ENCODE peak calls at places on chromosomes 5 and 9, in eight cellular contexts. One of them, this sample, is unnamed.

GRCh38 chr9:75238311-75238976 is 150.1 kb downstream of the OSTF1 start:
- DNase-seq in testis: peak; percentile 47
- DNase-seq in kidney epithelial cell: no peak
- DNase-seq in uterus: no peak
- DNase-seq in naive thymus-derived CD4-positive, alpha-beta T cell: peak; percentile 51
- DNase-seq in psoas muscle: no peak
- DNase-seq in stomach: peak; percentile 60
- DNase-seq in heart right ventricle: no peak
- DNase-seq in this sample: peak; percentile 28

GRCh38 chr5:76582252-76583162 is 40.7 kb downstream of the F2RL2 start:
- DNase-seq in testis: no peak
- DNase-seq in kidney epithelial cell: no peak
- DNase-seq in uterus: no peak
- DNase-seq in naive thymus-derived CD4-positive, alpha-beta T cell: no peak
- DNase-seq in psoas muscle: no peak
- DNase-seq in stomach: no peak
- DNase-seq in heart right ventricle: no peak
- DNase-seq in this sample: no peak

GRCh38 chr9:125784286-125785049 is 37.3 kb downstream of the PBX3 start:
- DNase-seq in testis: no peak
- DNase-seq in kidney epithelial cell: no peak
- DNase-seq in uterus: no peak
- DNase-seq in naive thymus-derived CD4-positive, alpha-beta T cell: no peak
- DNase-seq in psoas muscle: no peak
- DNase-seq in stomach: no peak
- DNase-seq in heart right ventricle: no peak
- DNase-seq in this sample: no peak

GRCh38 chr5:88675758-88676636 is 207.0 kb downstream of the MEF2C start:
- DNase-seq in testis: no peak
- DNase-seq in kidney epithelial cell: no peak
- DNase-seq in uterus: no peak
- DNase-seq in naive thymus-derived CD4-positive, alpha-beta T cell: no peak
- DNase-seq in psoas muscle: no peak
- DNase-seq in stomach: no peak
- DNase-seq in heart right ventricle: no peak
- DNase-seq in this sample: peak; percentile 88

GRCh38 chr5:150064681-150065220 is 21.6 kb downstream of the CSF1R start:
- DNase-seq in testis: no peak
- DNase-seq in kidney epithelial cell: no peak
- DNase-seq in uterus: no peak
- DNase-seq in naive thymus-derived CD4-positive, alpha-beta T cell: no peak
- DNase-seq in psoas muscle: no peak
- DNase-seq in stomach: no peak
- DNase-seq in heart right ventricle: no peak
- DNase-seq in this sample: no peak

GRCh38 chr5:61969347-61969746 is 336.7 kb upstream of the KIF2A start:
- DNase-seq in testis: no peak
- DNase-seq in kidney epithelial cell: peak; percentile 5
- DNase-seq in uterus: no peak
- DNase-seq in naive thymus-derived CD4-positive, alpha-beta T cell: no peak
- DNase-seq in psoas muscle: no peak
- DNase-seq in stomach: no peak
- DNase-seq in heart right ventricle: no peak
- DNase-seq in this sample: no peak

GRCh38 chr5:158271155-158271554 is 412.2 kb upstream of the CLINT1 start:
- DNase-seq in testis: no peak
- DNase-seq in kidney epithelial cell: no peak
- DNase-seq in uterus: no peak
- DNase-seq in naive thymus-derived CD4-positive, alpha-beta T cell: no peak
- DNase-seq in psoas muscle: no peak
- DNase-seq in stomach: no peak
- DNase-seq in heart right ventricle: no peak
- DNase-seq in this sample: no peak

GRCh38 chr5:99617335-99617734 is 688.5 kb upstream of the CHD1 start:
- DNase-seq in testis: no peak
- DNase-seq in kidney epithelial cell: no peak
- DNase-seq in uterus: no peak
- DNase-seq in naive thymus-derived CD4-positive, alpha-beta T cell: no peak
- DNase-seq in psoas muscle: no peak
- DNase-seq in stomach: no peak
- DNase-seq in heart right ventricle: no peak
- DNase-seq in this sample: no peak

GRCh38 chr5:175709276-175709781 is 51.5 kb downstream of the HRH2 start:
- DNase-seq in testis: no peak
- DNase-seq in kidney epithelial cell: no peak
- DNase-seq in uterus: no peak
- DNase-seq in naive thymus-derived CD4-positive, alpha-beta T cell: no peak
- DNase-seq in psoas muscle: no peak
- DNase-seq in stomach: peak; percentile 24
- DNase-seq in heart right ventricle: no peak
- DNase-seq in this sample: no peak

GRCh38 chr5:150080696-150081435 is 5.5 kb downstream of the CSF1R start:
- DNase-seq in testis: peak; percentile 3
- DNase-seq in kidney epithelial cell: no peak
- DNase-seq in uterus: no peak
- DNase-seq in naive thymus-derived CD4-positive, alpha-beta T cell: no peak
- DNase-seq in psoas muscle: no peak
- DNase-seq in stomach: peak; percentile 16
- DNase-seq in heart right ventricle: no peak
- DNase-seq in this sample: peak; percentile 17

GRCh38 chr9:35114113-35114847 is 1.4 kb downstream of the ATOSB start:
- DNase-seq in testis: peak; percentile 89
- DNase-seq in kidney epithelial cell: peak; percentile 91
- DNase-seq in uterus: peak; percentile 80
- DNase-seq in naive thymus-derived CD4-positive, alpha-beta T cell: peak; percentile 54
- DNase-seq in psoas muscle: peak; percentile 79
- DNase-seq in stomach: peak; percentile 64
- DNase-seq in heart right ventricle: peak; percentile 75
- DNase-seq in this sample: peak; percentile 86

GRCh38 chr5:124410539-124410938 is 335.9 kb downstream of the ZNF608 start:
- DNase-seq in testis: no peak
- DNase-seq in kidney epithelial cell: no peak
- DNase-seq in uterus: no peak
- DNase-seq in naive thymus-derived CD4-positive, alpha-beta T cell: no peak
- DNase-seq in psoas muscle: no peak
- DNase-seq in stomach: no peak
- DNase-seq in heart right ventricle: no peak
- DNase-seq in this sample: no peak

GRCh38 chr5:123537845-123538244 is 25.9 kb downstream of the CSNK1G3 start:
- DNase-seq in testis: no peak
- DNase-seq in kidney epithelial cell: no peak
- DNase-seq in uterus: no peak
- DNase-seq in naive thymus-derived CD4-positive, alpha-beta T cell: no peak
- DNase-seq in psoas muscle: no peak
- DNase-seq in stomach: no peak
- DNase-seq in heart right ventricle: no peak
- DNase-seq in this sample: no peak

GRCh38 chr9:116099821-116100220 is 53.8 kb upstream of the PAPPA start:
- DNase-seq in testis: no peak
- DNase-seq in kidney epithelial cell: no peak
- DNase-seq in uterus: no peak
- DNase-seq in naive thymus-derived CD4-positive, alpha-beta T cell: no peak
- DNase-seq in psoas muscle: no peak
- DNase-seq in stomach: no peak
- DNase-seq in heart right ventricle: no peak
- DNase-seq in this sample: no peak

GRCh38 chr5:148937239-148937638 is 110.8 kb downstream of the ADRB2 start:
- DNase-seq in testis: no peak
- DNase-seq in kidney epithelial cell: no peak
- DNase-seq in uterus: no peak
- DNase-seq in naive thymus-derived CD4-positive, alpha-beta T cell: no peak
- DNase-seq in psoas muscle: no peak
- DNase-seq in stomach: no peak
- DNase-seq in heart right ventricle: no peak
- DNase-seq in this sample: no peak

GRCh38 chr9:117521293-117521692 is 106.4 kb upstream of the ASTN2 start:
- DNase-seq in testis: no peak
- DNase-seq in kidney epithelial cell: no peak
- DNase-seq in uterus: no peak
- DNase-seq in naive thymus-derived CD4-positive, alpha-beta T cell: no peak
- DNase-seq in psoas muscle: no peak
- DNase-seq in stomach: no peak
- DNase-seq in heart right ventricle: no peak
- DNase-seq in this sample: no peak

DNA sequence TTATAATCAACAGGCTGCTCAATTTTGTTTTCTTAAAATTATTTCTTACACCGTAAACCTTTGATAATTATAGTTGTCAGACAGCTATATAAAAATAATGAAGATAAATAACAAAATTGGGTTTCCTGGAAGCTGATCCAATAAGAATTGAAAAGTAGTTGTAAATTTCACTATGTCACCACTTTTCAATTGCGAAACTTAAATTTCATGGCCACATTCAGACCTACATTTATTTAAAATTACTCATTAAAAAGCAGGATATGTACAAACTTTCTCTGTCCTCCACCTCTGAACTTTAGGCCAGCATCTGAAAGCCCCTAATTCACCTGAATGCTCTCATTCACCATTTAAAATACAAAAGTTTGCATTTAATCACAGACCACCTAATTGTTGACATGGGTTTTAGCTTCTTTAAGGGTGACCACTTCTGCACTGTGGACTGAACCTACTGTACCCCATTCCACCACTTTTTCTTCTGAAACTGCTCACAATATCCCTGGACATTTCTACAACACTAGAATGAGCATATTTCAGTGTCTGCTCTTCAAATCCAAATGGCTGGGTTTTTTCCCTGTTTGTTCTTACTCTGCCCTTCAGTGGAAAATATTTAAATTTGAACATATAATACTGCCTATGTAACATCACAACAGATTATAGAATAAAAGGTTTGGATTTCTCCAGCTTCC is 644 bp downstream of the SELENOP start:
- DNase-seq in testis: no peak
- DNase-seq in kidney epithelial cell: no peak
- DNase-seq in uterus: no peak
- DNase-seq in naive thymus-derived CD4-positive, alpha-beta T cell: no peak
- DNase-seq in psoas muscle: no peak
- DNase-seq in stomach: no peak
- DNase-seq in heart right ventricle: no peak
- DNase-seq in this sample: no peak
- H3K4me3 ChIP-seq in testis: peak overlapping the region; percentile 62
- H3K4me3 ChIP-seq in kidney epithelial cell: no peak overlapping the region
- H3K4me3 ChIP-seq in uterus: peak overlapping the region; percentile 62
- H3K4me3 ChIP-seq in naive thymus-derived CD4-positive, alpha-beta T cell: no peak overlapping the region
- H3K4me3 ChIP-seq in psoas muscle: peak overlapping the region; percentile 82
- H3K4me3 ChIP-seq in stomach: peak overlapping the region; percentile 55
- H3K4me3 ChIP-seq in heart right ventricle: peak overlapping the region; percentile 63
- H3K4me3 ChIP-seq in this sample: peak overlapping the region; percentile 21

GRCh38 chr5:43123887-43124286 is 3.2 kb downstream of the ZNF131 start:
- DNase-seq in testis: no peak
- DNase-seq in kidney epithelial cell: no peak
- DNase-seq in uterus: no peak
- DNase-seq in naive thymus-derived CD4-positive, alpha-beta T cell: no peak
- DNase-seq in psoas muscle: no peak
- DNase-seq in stomach: no peak
- DNase-seq in heart right ventricle: no peak
- DNase-seq in this sample: no peak
- H3K36me3 ChIP-seq in testis: no peaks in the 10 kb centered on the region
- H3K36me3 ChIP-seq in kidney epithelial cell: peaks cover 2% of the 10 kb centered on the region
- H3K36me3 ChIP-seq in uterus: no peaks in the 10 kb centered on the region
- H3K36me3 ChIP-seq in naive thymus-derived CD4-positive, alpha-beta T cell: peaks cover 10% of the 10 kb centered on the region
- H3K36me3 ChIP-seq in psoas muscle: peaks cover 2% of the 10 kb centered on the region
- H3K36me3 ChIP-seq in stomach: peaks cover 50% of the 10 kb centered on the region
- H3K36me3 ChIP-seq in heart right ventricle: no peaks in the 10 kb centered on the region
- H3K36me3 ChIP-seq in this sample: peaks cover 17% of the 10 kb centered on the region

GRCh38 chr5:68305223-68305865 is 89.8 kb downstream of the PIK3R1 start:
- DNase-seq in testis: no peak
- DNase-seq in kidney epithelial cell: no peak
- DNase-seq in uterus: no peak
- DNase-seq in naive thymus-derived CD4-positive, alpha-beta T cell: no peak
- DNase-seq in psoas muscle: no peak
- DNase-seq in stomach: no peak
- DNase-seq in heart right ventricle: no peak
- DNase-seq in this sample: no peak
- H3K4me3 ChIP-seq in testis: no peak overlapping the region
- H3K4me3 ChIP-seq in kidney epithelial cell: no peak overlapping the region
- H3K4me3 ChIP-seq in uterus: no peak overlapping the region
- H3K4me3 ChIP-seq in naive thymus-derived CD4-positive, alpha-beta T cell: no peak overlapping the region
- H3K4me3 ChIP-seq in psoas muscle: no peak overlapping the region
- H3K4me3 ChIP-seq in stomach: no peak overlapping the region
- H3K4me3 ChIP-seq in heart right ventricle: no peak overlapping the region
- H3K4me3 ChIP-seq in this sample: no peak overlapping the region

GRCh38 chr9:33318781-33319180 is 28.5 kb downstream of the NFX1 start:
- DNase-seq in testis: no peak
- DNase-seq in kidney epithelial cell: no peak
- DNase-seq in uterus: no peak
- DNase-seq in naive thymus-derived CD4-positive, alpha-beta T cell: no peak
- DNase-seq in psoas muscle: no peak
- DNase-seq in stomach: no peak
- DNase-seq in heart right ventricle: no peak
- DNase-seq in this sample: no peak
- H3K36me3 ChIP-seq in testis: no peaks in the 10 kb centered on the region
- H3K36me3 ChIP-seq in kidney epithelial cell: peaks cover 1% of the 10 kb centered on the region
- H3K36me3 ChIP-seq in uterus: no peaks in the 10 kb centered on the region
- H3K36me3 ChIP-seq in naive thymus-derived CD4-positive, alpha-beta T cell: peaks cover 33% of the 10 kb centered on the region
- H3K36me3 ChIP-seq in psoas muscle: peaks cover 15% of the 10 kb centered on the region
- H3K36me3 ChIP-seq in stomach: peaks cover 98% of the 10 kb centered on the region
- H3K36me3 ChIP-seq in heart right ventricle: no peaks in the 10 kb centered on the region
- H3K36me3 ChIP-seq in this sample: peaks cover 11% of the 10 kb centered on the region

DNA sequence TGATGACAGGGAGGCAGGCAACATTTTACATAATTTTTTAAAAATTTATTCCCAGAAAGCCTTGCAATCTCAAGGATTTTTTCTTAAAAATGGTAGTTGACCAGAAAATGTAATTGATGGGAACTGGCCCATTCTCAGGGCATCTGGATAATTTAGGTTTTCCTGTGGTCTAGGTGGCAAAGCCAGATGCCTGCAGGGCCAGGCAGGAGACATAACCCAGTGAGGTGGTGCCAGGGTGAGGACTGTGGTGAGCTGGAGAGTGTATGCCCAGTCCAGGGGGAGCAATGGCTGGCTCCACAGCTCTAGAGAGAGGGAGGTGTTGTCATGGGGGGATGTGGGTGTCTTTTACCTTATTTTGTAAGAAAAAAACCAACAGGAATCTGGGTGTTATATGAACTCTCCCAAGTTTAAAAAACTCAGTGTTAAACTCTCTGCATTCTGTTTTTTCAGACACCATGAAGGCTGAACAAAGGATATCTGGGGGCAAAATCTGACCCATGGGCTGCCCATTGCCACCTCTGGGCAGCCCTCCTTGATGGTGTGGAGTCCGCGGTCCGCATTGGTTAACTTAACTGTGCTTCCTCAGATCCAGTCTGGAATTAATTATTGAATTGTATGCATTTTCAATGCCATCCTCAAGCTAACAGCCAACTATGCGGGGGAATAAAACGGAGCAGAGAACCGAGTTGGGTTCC is 43.9 kb downstream of the BOD1 start:
- DNase-seq in testis: no peak
- DNase-seq in kidney epithelial cell: no peak
- DNase-seq in uterus: no peak
- DNase-seq in naive thymus-derived CD4-positive, alpha-beta T cell: no peak
- DNase-seq in psoas muscle: no peak
- DNase-seq in stomach: no peak
- DNase-seq in heart right ventricle: no peak
- DNase-seq in this sample: no peak
- H3K4me3 ChIP-seq in testis: no peak overlapping the region
- H3K4me3 ChIP-seq in kidney epithelial cell: no peak overlapping the region
- H3K4me3 ChIP-seq in uterus: no peak overlapping the region
- H3K4me3 ChIP-seq in naive thymus-derived CD4-positive, alpha-beta T cell: no peak overlapping the region
- H3K4me3 ChIP-seq in psoas muscle: peak overlapping the region; percentile 45
- H3K4me3 ChIP-seq in stomach: no peak overlapping the region
- H3K4me3 ChIP-seq in heart right ventricle: no peak overlapping the region
- H3K4me3 ChIP-seq in this sample: no peak overlapping the region